ENCODE peak calls at places on chromosomes 16 and 17, in seven cellular contexts. G is GM12878, F is K562, X is H1, V is SK-N-SH, W is HepG2, I is GM12892. L is an unnamed sample.

GRCh38 chr16:19520861-19521331 is 1.0 kb downstream of the GDE1 start:
- DNase-seq in I (no peak), V (no peak), W (no peak), F (peak), G (peak), X (no peak), L (no peak)

GRCh38 chr17:27805520-27806146 is 5.3 kb upstream of the NOS2 start:
- DNase-seq in V (peak), G (peak), W (peak), I (peak), F (peak), X (peak), L (peak)

GRCh38 chr16:89565506-89566372 is 5.3 kb downstream of the RPL13 start:
- DNase-seq in V (peak), X (peak), G (no peak), I (no peak), W (peak), F (peak), L (no peak)

GRCh38 chr17:79795795-79796569 is 895 bp downstream of the CBX8 start:
- DNase-seq in F (no peak), G (no peak), X (no peak), W (no peak), I (no peak), V (peak), L (no peak)

GRCh38 chr16:1863681-1864460 is 8.1 kb downstream of the MEIOB start:
- DNase-seq in I (no peak), W (no peak), V (peak), X (no peak), G (no peak), F (no peak), L (no peak)

GRCh38 chr17:65742433-65743312 is 181.2 kb upstream of the AXIN2 start:
- DNase-seq in V (peak), X (no peak), W (peak), G (no peak), I (no peak), F (no peak), L (no peak)

GRCh38 chr16:75616541-75617010 is 6.5 kb downstream of the ADAT1 start:
- DNase-seq in G (no peak), V (no peak), I (no peak), X (no peak), W (no peak), F (no peak), L (no peak)

GRCh38 chr17:34825884-34826283 is 135.4 kb downstream of the CCT6B start:
- DNase-seq in X (no peak), I (no peak), V (no peak), W (no peak), G (no peak), F (no peak), L (no peak)

GRCh38 chr17:4433515-4434031 is at the start of gene SPNS3:
- DNase-seq in V (no peak), W (no peak), G (no peak), X (no peak), I (no peak), F (no peak), L (no peak)

GRCh38 chr17:78645421-78646295 is 68.5 kb upstream of the DNAH17 start:
- DNase-seq in F (no peak), W (no peak), X (no peak), G (peak), I (peak), V (peak), L (peak)

GRCh38 chr17:73625006-73625405 is 19.2 kb downstream of the SDK2 start:
- DNase-seq in F (no peak), X (no peak), W (no peak), V (no peak), G (no peak), I (no peak), L (no peak)

GRCh38 chr16:88482630-88483391 is 29.7 kb downstream of the ZFPM1 start:
- DNase-seq in F (no peak), G (no peak), W (peak), V (no peak), I (no peak), X (no peak), L (no peak)

GRCh38 chr16:84085774-84086173 is 31.0 kb downstream of the MBTPS1 start:
- DNase-seq in X (no peak), V (no peak), W (no peak), G (no peak), I (no peak), F (no peak), L (no peak)

GRCh38 chr16:56042416-56042815 is 148.9 kb upstream of the GNAO1 start:
- DNase-seq in I (no peak), X (no peak), V (no peak), W (no peak), G (no peak), F (no peak), L (no peak)

GRCh38 chr17:8629371-8630226 is 926 bp downstream of the MYH10 start:
- DNase-seq in X (peak), G (no peak), I (peak), F (peak), V (peak), W (no peak), L (peak)

GRCh38 chr16:15507299-15507958 is 73.0 kb downstream of the BMERB1 start:
- DNase-seq in F (no peak), G (no peak), V (no peak), W (no peak), I (no peak), X (no peak), L (no peak)

GRCh38 chr17:8188408-8188839 is 1.6 kb downstream of the BORCS6 start:
- DNase-seq in I (no peak), V (no peak), F (no peak), G (no peak), X (no peak), W (no peak), L (no peak)

GRCh38 chr16:85422374-85423185 is 190.5 kb upstream of the GSE1 start:
- DNase-seq in F (peak), V (no peak), X (peak), W (peak), I (no peak), G (no peak), L (no peak)

GRCh38 chr16:84141143-84141670 is 3.8 kb downstream of the HSDL1 start:
- DNase-seq in G (no peak), F (no peak), W (peak), V (no peak), X (no peak), I (no peak), L (no peak)

GRCh38 chr17:67442787-67443624 is 65.9 kb downstream of the PITPNC1 start:
- DNase-seq in G (no peak), I (no peak), F (no peak), X (no peak), V (no peak), W (no peak), L (no peak)

GRCh38 chr17:81417049-81417878 is 22.0 kb downstream of the BAHCC1 start:
- DNase-seq in V (no peak), G (no peak), I (no peak), F (no peak), X (no peak), W (no peak), L (no peak)

GRCh38 chr17:44557653-44558285 is 485 bp downstream of the FZD2 start:
- DNase-seq in W (no peak), I (no peak), X (peak), V (peak), G (no peak), F (no peak), L (no peak)

GRCh38 chr17:68821860-68822693 is 133.1 kb downstream of the ABCA8 start:
- DNase-seq in X (no peak), F (no peak), G (no peak), I (no peak), V (peak), W (peak), L (no peak)

GRCh38 chr17:76554131-76554530 is 14.3 kb downstream of the PRCD start:
- DNase-seq in W (no peak), G (no peak), V (no peak), X (no peak), I (no peak), F (no peak), L (no peak)

GRCh38 chr17:11077673-11078072 is 163.3 kb upstream of the SHISA6 start:
- DNase-seq in V (no peak), I (no peak), W (no peak), G (no peak), X (no peak), F (no peak), L (no peak)

GRCh38 chr17:36608280-36608679 is 6.9 kb downstream of the MRM1 start:
- DNase-seq in F (no peak), V (no peak), G (no peak), W (no peak), X (no peak), I (no peak), L (no peak)

GRCh38 chr17:15233971-15234370 is 31.2 kb downstream of the PMP22 start:
- DNase-seq in X (no peak), V (no peak), F (no peak), W (no peak), G (no peak), I (no peak), L (no peak)

GRCh38 chr16:79920685-79921084 is 320.1 kb upstream of the MAF start:
- DNase-seq in V (no peak), F (no peak), I (no peak), W (no peak), X (no peak), G (no peak), L (no peak)

GRCh38 chr17:45311762-45312476 is 4.9 kb downstream of the MAP3K14 start:
- DNase-seq in F (no peak), I (peak), W (peak), X (no peak), V (peak), G (no peak), L (peak)

GRCh38 chr17:32875904-32876413 is 965 bp downstream of the MYO1D start:
- DNase-seq in W (no peak), X (no peak), G (no peak), I (no peak), F (no peak), V (no peak), L (no peak)

GRCh38 chr16:78504391-78504945 is 405.0 kb downstream of the WWOX start:
- DNase-seq in W (no peak), I (no peak), F (no peak), X (no peak), G (no peak), V (no peak), L (no peak)

GRCh38 chr16:2039286-2040030 is 8.2 kb downstream of the NTHL1 start:
- DNase-seq in F (no peak), G (no peak), X (no peak), I (no peak), V (peak), W (peak), L (no peak)

GRCh38 chr16:79658301-79659001 is 57.9 kb upstream of the MAF start:
- DNase-seq in V (no peak), W (peak), I (no peak), G (no peak), X (no peak), F (no peak), L (no peak)

GRCh38 chr17:61770752-61771533 is 92.4 kb downstream of the BRIP1 start:
- DNase-seq in F (no peak), G (no peak), X (no peak), W (no peak), V (no peak), I (no peak), L (no peak)

GRCh38 chr16:64615647-64616280 is 506.1 kb downstream of the CDH11 start:
- DNase-seq in I (no peak), X (peak), V (no peak), F (no peak), G (no peak), W (no peak), L (no peak)

GRCh38 chr16:85126731-85127662 is 14.7 kb upstream of the CIBAR2 start:
- DNase-seq in G (no peak), V (peak), F (peak), W (no peak), I (no peak), X (peak), L (no peak)

GRCh38 chr16:70663524-70664324 is 17.4 kb downstream of the IL34 start:
- DNase-seq in V (peak), W (no peak), F (no peak), G (no peak), X (no peak), I (no peak), L (no peak)

GRCh38 chr16:651844-652243 is 2.7 kb downstream of the WDR90 start:
- DNase-seq in F (no peak), G (no peak), V (no peak), X (no peak), I (no peak), W (no peak), L (no peak)

GRCh38 chr17:82531431-82531881 is 11.9 kb downstream of the FOXK2 start:
- DNase-seq in V (no peak), X (no peak), I (no peak), W (no peak), F (no peak), G (no peak), L (no peak)

GRCh38 chr17:29237476-29238132 is 9.1 kb upstream of the CRYBA1 start:
- DNase-seq in X (no peak), G (no peak), W (no peak), I (no peak), V (no peak), F (no peak), L (no peak)
- TF ChIP-seq TAF1 in X (no peak), G (no peak), W (no peak), I (no peak), V (no peak), F (no peak), L (no peak)

GRCh38 chr17:40346768-40347154 is 17.8 kb downstream of the GJD3 start:
- DNase-seq in W (no peak), G (no peak), X (no peak), F (no peak), I (no peak), V (no peak), L (no peak)
- TF ChIP-seq TAF1 in W (no peak), G (no peak), X (no peak), F (no peak), I (no peak), V (no peak), L (no peak)

DNA sequence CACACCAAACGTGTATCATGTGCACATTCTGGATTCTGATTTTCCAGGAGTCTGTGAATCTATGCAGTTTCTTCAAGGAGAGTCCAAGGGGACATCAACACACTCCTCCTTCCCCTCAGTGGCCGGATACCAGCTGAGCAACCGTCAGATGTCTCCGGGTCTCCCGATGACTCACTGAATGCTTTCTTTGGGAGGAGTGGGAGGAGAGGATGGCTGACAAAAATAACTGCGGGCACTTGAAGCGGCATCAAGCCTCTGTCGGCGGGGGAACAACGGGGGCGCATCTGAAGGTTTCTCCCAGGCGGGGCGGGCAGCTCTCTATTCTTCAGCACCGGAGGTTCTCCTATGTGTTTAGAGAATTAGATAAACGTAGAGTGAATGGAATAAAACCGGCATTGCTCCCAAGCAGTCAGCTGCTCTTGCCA is 24.6 kb upstream of the LRRC75A start:
- DNase-seq in I (no peak), V (peak), G (no peak), X (no peak), F (peak), W (no peak), L (no peak)
- TF ChIP-seq TAF1 in I (no peak), V (no peak), G (no peak), X (no peak), F (no peak), W (no peak), L (no peak)

GRCh38 chr17:13346081-13346533 is 255.6 kb downstream of the HS3ST3A1 start:
- DNase-seq in I (no peak), F (no peak), G (no peak), X (no peak), W (no peak), V (no peak), L (no peak)
- TF ChIP-seq TAF1 in I (no peak), F (no peak), G (no peak), X (no peak), W (no peak), V (no peak), L (no peak)

GRCh38 chr16:30459456-30459855 is 13.1 kb upstream of the ITGAL start:
- DNase-seq in V (no peak), I (no peak), F (no peak), G (no peak), W (no peak), X (no peak), L (no peak)

GRCh38 chr16:30456302-30456701 is 10.6 kb upstream of the SEPHS2 start:
- DNase-seq in I (no peak), X (no peak), W (no peak), F (no peak), V (no peak), G (no peak), L (no peak)

GRCh38 chr16:30457743-30458560 is 12.3 kb upstream of the SEPHS2 start:
- DNase-seq in X (no peak), I (no peak), F (no peak), W (no peak), G (no peak), V (no peak), L (no peak)

GRCh38 chr16:30457256-30457655 is 11.6 kb upstream of the SEPHS2 start:
- DNase-seq in I (no peak), V (no peak), W (no peak), G (no peak), F (no peak), X (no peak), L (no peak)

GRCh38 chr16:30458561-30459394 is 13.1 kb upstream of the SEPHS2 start:
- DNase-seq in W (peak), X (no peak), F (no peak), I (peak), G (peak), V (no peak), L (peak)
- TF ChIP-seq TAF1 in W (peak), X (no peak), F (no peak), I (peak), G (peak), V (no peak), L (peak)

GRCh38 chr16:54595636-54596035 is 309.0 kb upstream of the IRX3 start:
- DNase-seq in F (no peak), I (no peak), W (no peak), X (no peak), V (no peak), G (no peak), L (no peak)
- TF ChIP-seq TAF1 in F (no peak), I (no peak), W (no peak), X (no peak), V (no peak), G (no peak), L (no peak)

DNA sequence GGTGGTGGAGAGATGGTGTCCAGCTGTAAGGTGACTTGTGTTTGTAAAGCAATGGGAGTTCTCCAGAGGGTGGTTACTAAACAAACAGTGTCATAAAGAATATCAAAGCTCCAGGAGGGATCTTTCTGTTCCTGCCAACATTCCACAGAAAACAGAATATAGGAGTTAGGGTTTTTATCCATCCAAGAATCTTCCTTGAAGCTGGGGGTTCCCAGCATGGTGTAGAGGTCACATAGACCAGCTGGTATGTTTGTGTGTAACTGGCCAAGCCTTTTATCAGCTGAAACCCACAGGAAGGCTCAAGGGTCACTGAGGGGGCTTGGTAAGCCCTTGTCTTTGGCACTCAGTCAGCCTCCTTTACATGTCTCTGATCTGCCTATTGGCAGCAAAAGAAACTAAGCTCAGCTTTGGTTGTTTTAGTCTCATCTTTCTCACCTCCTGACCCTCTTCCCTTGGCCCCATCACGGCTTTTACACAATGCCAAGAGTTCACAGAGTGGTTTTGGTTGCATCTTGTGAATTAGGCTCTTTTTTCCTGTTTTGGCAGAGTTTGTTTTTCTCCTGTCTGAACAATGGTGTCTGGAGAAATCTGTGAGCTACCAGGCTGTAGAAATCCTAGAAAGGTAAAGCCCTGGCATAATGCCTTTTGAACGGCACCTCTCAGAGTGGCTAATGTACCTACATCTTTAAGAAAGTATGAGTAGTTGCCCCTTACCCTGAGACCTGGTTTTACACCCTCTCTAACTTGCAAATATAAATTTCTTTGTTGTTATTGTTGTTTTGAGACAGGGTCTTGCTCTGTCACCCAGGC is 4.6 kb downstream of the CNTD1 start:
- DNase-seq in W (peak), X (no peak), F (no peak), I (no peak), V (no peak), G (no peak), L (no peak)
- TF ChIP-seq TAF1 in W (no peak), X (no peak), F (no peak), I (no peak), V (no peak), G (no peak), L (no peak)

GRCh38 chr17:41636652-41637051 is 12.3 kb upstream of the KRT17 start:
- DNase-seq in G (no peak), X (no peak), F (no peak), V (no peak), I (no peak), W (no peak), L (no peak)
- TF ChIP-seq TAF1 in G (no peak), X (no peak), F (no peak), V (no peak), I (no peak), W (no peak), L (no peak)